ENCODE peak calls at places on chromosomes 1 and 21, in seven cellular contexts. One of them, this sample, is unnamed. For H3K27me3 and H3K36me3, the result is how much of the 10 kb centered on the place peaks cover.

GRCh38 chr21:25573409-25574206 is 33.7 kb downstream of the MRPL39 start:
- DNase-seq in mammary epithelial cell: peak
- DNase-seq in neural progenitor cell: no peak
- DNase-seq in GM23338: no peak
- DNase-seq in IMR-90: peak
- DNase-seq in MM.1S: peak
- DNase-seq in GM12878: peak
- DNase-seq in this sample: peak

GRCh38 chr1:153346067-153346723 is 2.4 kb downstream of the PGLYRP4 start:
- DNase-seq in mammary epithelial cell: no peak
- DNase-seq in neural progenitor cell: no peak
- DNase-seq in GM23338: no peak
- DNase-seq in IMR-90: no peak
- DNase-seq in MM.1S: no peak
- DNase-seq in GM12878: no peak
- DNase-seq in this sample: no peak

GRCh38 chr1:22611530-22611947 is 24.9 kb upstream of the C1QA start:
- DNase-seq in mammary epithelial cell: peak
- DNase-seq in neural progenitor cell: peak
- DNase-seq in GM23338: peak
- DNase-seq in IMR-90: peak
- DNase-seq in MM.1S: peak
- DNase-seq in GM12878: no peak
- DNase-seq in this sample: peak

GRCh38 chr1:153750026-153750995 is 22.5 kb downstream of the INTS3 start:
- DNase-seq in mammary epithelial cell: no peak
- DNase-seq in neural progenitor cell: peak
- DNase-seq in GM23338: peak
- DNase-seq in IMR-90: no peak
- DNase-seq in MM.1S: no peak
- DNase-seq in GM12878: no peak
- DNase-seq in this sample: no peak

GRCh38 chr1:112718691-112719418 is 3.7 kb upstream of the PPM1J start:
- DNase-seq in mammary epithelial cell: peak
- DNase-seq in neural progenitor cell: peak
- DNase-seq in GM23338: peak
- DNase-seq in IMR-90: peak
- DNase-seq in MM.1S: peak
- DNase-seq in GM12878: no peak
- DNase-seq in this sample: peak

GRCh38 chr1:175268720-175269119 is 76.1 kb upstream of the KIAA0040 start:
- DNase-seq in mammary epithelial cell: peak
- DNase-seq in neural progenitor cell: no peak
- DNase-seq in GM23338: no peak
- DNase-seq in IMR-90: no peak
- DNase-seq in MM.1S: peak
- DNase-seq in GM12878: no peak
- DNase-seq in this sample: no peak

GRCh38 chr1:167438171-167439138 is 79.9 kb downstream of the CD247 start:
- DNase-seq in mammary epithelial cell: no peak
- DNase-seq in neural progenitor cell: no peak
- DNase-seq in GM23338: no peak
- DNase-seq in IMR-90: no peak
- DNase-seq in MM.1S: no peak
- DNase-seq in GM12878: no peak
- DNase-seq in this sample: no peak

GRCh38 chr1:26459573-26460031 is 12.6 kb upstream of the HMGN2 start:
- DNase-seq in mammary epithelial cell: no peak
- DNase-seq in neural progenitor cell: no peak
- DNase-seq in GM23338: no peak
- DNase-seq in IMR-90: no peak
- DNase-seq in MM.1S: no peak
- DNase-seq in GM12878: no peak
- DNase-seq in this sample: no peak

GRCh38 chr1:116988248-116988647 is 13.3 kb upstream of the CD101 start:
- DNase-seq in mammary epithelial cell: peak
- DNase-seq in neural progenitor cell: no peak
- DNase-seq in GM23338: no peak
- DNase-seq in IMR-90: no peak
- DNase-seq in MM.1S: no peak
- DNase-seq in GM12878: no peak
- DNase-seq in this sample: peak

GRCh38 chr1:178137238-178137637 is 43.3 kb downstream of the RASAL2 start:
- DNase-seq in mammary epithelial cell: no peak
- DNase-seq in neural progenitor cell: no peak
- DNase-seq in GM23338: no peak
- DNase-seq in IMR-90: no peak
- DNase-seq in MM.1S: no peak
- DNase-seq in GM12878: no peak
- DNase-seq in this sample: no peak
- H3K4me2 ChIP-seq in mammary epithelial cell: no peak
- H3K4me2 ChIP-seq in neural progenitor cell: no peak
- H3K4me2 ChIP-seq in GM23338: no peak
- H3K4me2 ChIP-seq in IMR-90: peak
- H3K4me2 ChIP-seq in MM.1S: no peak
- H3K4me2 ChIP-seq in GM12878: no peak
- H3K4me2 ChIP-seq in this sample: peak

GRCh38 chr1:1168156-1168450 is 5.6 kb upstream of the TTLL10 start:
- DNase-seq in mammary epithelial cell: no peak
- DNase-seq in neural progenitor cell: no peak
- DNase-seq in GM23338: no peak
- DNase-seq in IMR-90: no peak
- DNase-seq in MM.1S: no peak
- DNase-seq in GM12878: no peak
- DNase-seq in this sample: no peak
- H3K27me3 ChIP-seq in mammary epithelial cell: under half
- H3K27me3 ChIP-seq in neural progenitor cell: under half
- H3K27me3 ChIP-seq in GM23338: under half
- H3K27me3 ChIP-seq in IMR-90: half or more
- H3K27me3 ChIP-seq in MM.1S: half or more
- H3K27me3 ChIP-seq in GM12878: under half
- H3K27me3 ChIP-seq in this sample: under half

DNA sequence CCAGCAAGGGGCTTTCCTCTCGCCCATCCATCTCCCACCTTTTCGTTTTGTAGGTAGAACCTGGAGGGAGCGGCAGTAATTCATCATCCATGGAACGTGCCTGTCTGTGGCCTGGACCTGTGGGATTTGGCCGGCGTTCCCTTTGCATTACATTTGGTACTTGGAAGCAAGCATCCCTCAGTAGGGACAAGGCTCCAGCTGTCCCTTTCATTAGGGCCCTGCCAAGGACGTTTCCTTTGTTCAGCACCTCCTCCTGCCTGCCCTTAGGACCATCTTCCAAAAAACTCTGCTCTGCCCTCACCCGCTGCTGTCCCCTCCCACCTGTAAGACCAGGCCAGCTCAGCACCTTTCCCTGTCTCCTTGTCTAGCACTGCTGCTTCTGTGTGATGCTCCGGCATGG is 62.1 kb downstream of the RYR2 start:
- DNase-seq in mammary epithelial cell: no peak
- DNase-seq in neural progenitor cell: no peak
- DNase-seq in GM23338: no peak
- DNase-seq in IMR-90: no peak
- DNase-seq in MM.1S: no peak
- DNase-seq in GM12878: no peak
- DNase-seq in this sample: no peak
- H3K36me3 ChIP-seq in mammary epithelial cell: under half
- H3K36me3 ChIP-seq in neural progenitor cell: under half
- H3K36me3 ChIP-seq in GM23338: under half
- H3K36me3 ChIP-seq in IMR-90: under half
- H3K36me3 ChIP-seq in MM.1S: under half
- H3K36me3 ChIP-seq in GM12878: under half
- H3K36me3 ChIP-seq in this sample: under half

GRCh38 chr1:39023140-39023539 is 3.0 kb upstream of the NDUFS5 start:
- DNase-seq in mammary epithelial cell: no peak
- DNase-seq in neural progenitor cell: no peak
- DNase-seq in GM23338: no peak
- DNase-seq in IMR-90: no peak
- DNase-seq in MM.1S: no peak
- DNase-seq in GM12878: no peak
- DNase-seq in this sample: no peak
- H3K4me2 ChIP-seq in mammary epithelial cell: no peak
- H3K4me2 ChIP-seq in neural progenitor cell: no peak
- H3K4me2 ChIP-seq in GM23338: no peak
- H3K4me2 ChIP-seq in IMR-90: no peak
- H3K4me2 ChIP-seq in MM.1S: no peak
- H3K4me2 ChIP-seq in GM12878: no peak
- H3K4me2 ChIP-seq in this sample: no peak

DNA sequence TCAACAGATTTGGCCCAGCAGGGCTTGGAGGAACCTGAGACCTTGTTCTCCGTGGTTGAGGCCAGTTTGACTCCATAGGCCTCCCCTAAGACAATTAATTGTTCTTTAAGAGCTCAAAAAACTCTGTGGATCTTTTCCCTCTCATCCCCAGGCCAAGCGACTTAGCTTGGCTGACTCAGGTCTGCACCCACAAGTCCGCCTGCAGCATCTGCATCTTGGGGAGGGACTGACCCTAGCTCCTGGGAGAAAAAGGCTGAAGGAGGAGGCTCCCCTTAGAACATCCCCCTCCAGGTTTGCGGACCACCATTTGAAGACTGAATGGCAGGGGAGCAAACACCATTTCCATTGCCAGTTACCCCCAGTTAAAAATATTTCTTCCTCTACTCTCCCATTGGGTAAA is 1.5 kb upstream of the HES2 start:
- DNase-seq in mammary epithelial cell: no peak
- DNase-seq in neural progenitor cell: peak
- DNase-seq in GM23338: no peak
- DNase-seq in IMR-90: no peak
- DNase-seq in MM.1S: no peak
- DNase-seq in GM12878: no peak
- DNase-seq in this sample: no peak
- H3K27me3 ChIP-seq in mammary epithelial cell: under half
- H3K27me3 ChIP-seq in neural progenitor cell: half or more
- H3K27me3 ChIP-seq in GM23338: half or more
- H3K27me3 ChIP-seq in IMR-90: half or more
- H3K27me3 ChIP-seq in MM.1S: half or more
- H3K27me3 ChIP-seq in GM12878: under half
- H3K27me3 ChIP-seq in this sample: half or more

GRCh38 chr1:225987491-225988316 is 11.4 kb downstream of the SDE2 start:
- DNase-seq in mammary epithelial cell: peak
- DNase-seq in neural progenitor cell: peak
- DNase-seq in GM23338: peak
- DNase-seq in IMR-90: peak
- DNase-seq in MM.1S: peak
- DNase-seq in GM12878: no peak
- DNase-seq in this sample: peak
- H3K36me3 ChIP-seq in mammary epithelial cell: under half
- H3K36me3 ChIP-seq in neural progenitor cell: under half
- H3K36me3 ChIP-seq in GM23338: half or more
- H3K36me3 ChIP-seq in IMR-90: under half
- H3K36me3 ChIP-seq in MM.1S: under half
- H3K36me3 ChIP-seq in GM12878: under half
- H3K36me3 ChIP-seq in this sample: under half

DNA sequence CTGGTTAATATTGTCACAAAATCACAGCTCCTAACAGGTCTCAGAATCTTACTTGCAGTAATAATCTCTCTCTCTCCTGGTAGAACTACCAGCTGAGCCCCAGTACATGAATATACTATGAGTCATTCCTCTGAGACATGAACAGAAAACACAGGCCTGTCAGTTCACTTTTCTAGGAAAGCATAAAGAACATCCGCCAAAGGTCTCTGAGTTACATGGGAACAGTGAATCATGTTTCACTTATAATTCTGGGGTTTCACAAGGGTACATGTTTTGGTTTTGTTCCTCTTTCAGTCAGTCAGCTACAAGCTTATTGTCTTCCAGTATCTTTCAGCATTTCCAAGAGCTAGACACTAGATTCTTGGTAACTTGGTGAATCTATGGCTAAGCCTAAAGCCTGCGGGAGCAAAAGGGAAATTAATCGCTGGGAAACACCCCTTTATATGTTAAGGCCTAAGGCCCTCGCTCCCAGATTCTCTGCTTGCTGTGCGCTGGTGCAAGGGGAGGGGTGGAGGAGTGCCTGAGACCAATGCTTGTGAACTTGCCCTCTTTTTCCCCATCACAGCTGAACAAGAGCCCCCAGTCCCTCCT is 31.7 kb downstream of the IFNGR2 start:
- DNase-seq in mammary epithelial cell: peak
- DNase-seq in neural progenitor cell: no peak
- DNase-seq in GM23338: no peak
- DNase-seq in IMR-90: peak
- DNase-seq in MM.1S: peak
- DNase-seq in GM12878: peak
- DNase-seq in this sample: peak
- H3K4me2 ChIP-seq in mammary epithelial cell: peak
- H3K4me2 ChIP-seq in neural progenitor cell: no peak
- H3K4me2 ChIP-seq in GM23338: no peak
- H3K4me2 ChIP-seq in IMR-90: peak
- H3K4me2 ChIP-seq in MM.1S: peak
- H3K4me2 ChIP-seq in GM12878: peak
- H3K4me2 ChIP-seq in this sample: no peak

DNA sequence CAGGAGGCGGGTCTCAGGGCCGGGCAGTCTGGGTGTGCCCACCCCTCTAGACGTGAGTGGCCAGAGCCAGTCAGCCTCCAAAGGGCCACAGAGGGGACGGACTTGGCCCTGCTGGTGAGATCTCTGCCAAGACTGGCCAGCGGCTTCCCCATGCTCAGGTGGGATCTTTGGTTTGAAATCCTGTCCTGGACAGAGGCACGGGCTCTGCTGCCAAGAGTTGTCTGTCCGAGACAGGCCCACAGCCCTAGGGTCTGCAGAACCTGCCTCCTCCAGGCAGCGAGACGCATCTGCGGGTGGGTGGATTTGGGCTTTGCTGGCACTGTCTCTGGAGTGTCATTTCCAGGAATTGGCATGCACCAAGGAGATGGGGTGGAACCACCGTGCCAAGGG is 44.3 kb upstream of the CCDC27 start:
- DNase-seq in mammary epithelial cell: no peak
- DNase-seq in neural progenitor cell: no peak
- DNase-seq in GM23338: no peak
- DNase-seq in IMR-90: no peak
- DNase-seq in MM.1S: no peak
- DNase-seq in GM12878: no peak
- DNase-seq in this sample: no peak
- H3K27me3 ChIP-seq in mammary epithelial cell: under half
- H3K27me3 ChIP-seq in neural progenitor cell: under half
- H3K27me3 ChIP-seq in GM23338: under half
- H3K27me3 ChIP-seq in IMR-90: half or more
- H3K27me3 ChIP-seq in MM.1S: under half
- H3K27me3 ChIP-seq in GM12878: under half
- H3K27me3 ChIP-seq in this sample: under half